ENCODE peak calls at places on chromosomes 1 and 21, in seven cellular contexts. A is GM06990; N is NCI-H774; X is choroid plexus epithelial cell; R is cardiac fibroblast; O is non-pigmented ciliary epithelial cell; V is CD4-positive, alpha-beta memory T cell. F is an unnamed sample.

GRCh38 chr1:145953861-145954260 is 4.0 kb downstream of the LIX1L start:
- DNase-seq in A (no peak), N (no peak), X (no peak), R (no peak), O (no peak), V (no peak), F (no peak)

GRCh38 chr1:55781944-55782482 is 566.8 kb upstream of the USP24 start:
- DNase-seq in A (no peak), N (peak; percentile 6), X (peak; percentile 74), R (peak; percentile 64), O (peak; percentile 32), V (no peak), F (peak; percentile 67)

GRCh38 chr1:80656011-80656627 is 1144.6 kb upstream of the ADGRL2 start:
- DNase-seq in A (no peak), N (peak; percentile 24), X (peak; percentile 10), R (peak; percentile 4), O (no peak), V (no peak), F (no peak)

GRCh38 chr1:59743324-59744108 is 71.2 kb upstream of the HOOK1 start:
- DNase-seq in A (no peak), N (no peak), X (peak; percentile 39), R (peak; percentile 75), O (no peak), V (no peak), F (no peak)

GRCh38 chr1:66478116-66478515 is 55.8 kb upstream of the SGIP1 start:
- DNase-seq in A (no peak), N (no peak), X (peak; percentile 58), R (peak; percentile 36), O (peak; percentile 57), V (no peak), F (no peak)

GRCh38 chr1:75396745-75397144 is 214.2 kb downstream of the SLC44A5 start:
- DNase-seq in A (no peak), N (no peak), X (no peak), R (no peak), O (no peak), V (no peak), F (no peak)

GRCh38 chr1:202968351-202968750 is 1.3 kb upstream of the CYB5R1 start:
- DNase-seq in A (no peak), N (no peak), X (no peak), R (no peak), O (no peak), V (no peak), F (no peak)

GRCh38 chr1:39139723-39140360 is 64.7 kb upstream of the MACF1 start:
- DNase-seq in A (no peak), N (no peak), X (no peak), R (peak; percentile 52), O (no peak), V (no peak), F (no peak)

GRCh38 chr1:5961601-5962000 is 30.6 kb downstream of the NPHP4 start:
- DNase-seq in A (no peak), N (no peak), X (no peak), R (no peak), O (no peak), V (no peak), F (no peak)

GRCh38 chr1:185570962-185571361 is 163.2 kb upstream of the HMCN1 start:
- DNase-seq in A (no peak), N (no peak), X (no peak), R (no peak), O (no peak), V (peak; percentile 24), F (no peak)

GRCh38 chr1:8814870-8815269 is 2.6 kb downstream of the RERE start:
- DNase-seq in A (no peak), N (no peak), X (no peak), R (no peak), O (no peak), V (no peak), F (peak; percentile 65)

GRCh38 chr21:32886339-32886738 is 114.8 kb upstream of the PAXBP1 start:
- DNase-seq in A (no peak), N (peak; percentile 12), X (no peak), R (no peak), O (no peak), V (peak; percentile 59), F (no peak)

GRCh38 chr1:224564491-224565084 is 51.5 kb upstream of the CNIH3 start:
- DNase-seq in A (no peak), N (no peak), X (no peak), R (no peak), O (no peak), V (no peak), F (no peak)

GRCh38 chr21:34531399-34531798 is 19.4 kb upstream of the KCNE1 start:
- DNase-seq in A (no peak), N (no peak), X (no peak), R (no peak), O (no peak), V (no peak), F (no peak)

GRCh38 chr1:230823421-230823820 is 44.9 kb downstream of the C1orf198 start:
- DNase-seq in A (no peak), N (no peak), X (no peak), R (no peak), O (no peak), V (no peak), F (no peak)

GRCh38 chr1:41632788-41633575 is 148.5 kb upstream of the EDN2 start:
- DNase-seq in A (no peak), N (no peak), X (no peak), R (no peak), O (no peak), V (no peak), F (no peak)

GRCh38 chr1:220787069-220787614 is 429 bp downstream of the MTARC1 start:
- DNase-seq in A (no peak), N (peak; percentile 64), X (no peak), R (no peak), O (no peak), V (no peak), F (peak; percentile 70)

GRCh38 chr1:2803931-2804627 is 2.6 kb upstream of the TTC34 start:
- DNase-seq in A (no peak), N (no peak), X (no peak), R (no peak), O (no peak), V (no peak), F (no peak)